ENCODE peak calls at places on chromosomes 5 and 9, in nine cellular contexts. G is GM20000; L is cardiac muscle cell; D is H54; R is type B pancreatic cell; X is KG1; I is AG20443; Y is stimulated activated CD8-positive, alpha-beta memory T cell treated with anti-CD3 and anti-CD28 coated beads, Interleukin-7, amount 100 ng/mL, for 48 hours; S is dermis microvascular lymphatic vessel endothelial cell. A is an unnamed sample.

GRCh38 chr5:66989286-66989685 is 207.3 kb downstream of the CD180 start:
- DNase-seq in I (no peak), Y (no peak), L (peak; percentile 47), D (no peak), R (no peak), G (no peak), S (no peak), X (no peak), A (peak; percentile 51)

GRCh38 chr5:6819521-6819920 is 106.3 kb downstream of the TENT4A start:
- DNase-seq in G (no peak), Y (no peak), X (no peak), S (no peak), D (no peak), L (peak; percentile 10), I (no peak), R (no peak), A (no peak)

GRCh38 chr9:91071185-91071990 is 269.8 kb downstream of the SYK start:
- DNase-seq in X (no peak), D (peak; percentile 83), G (no peak), S (no peak), R (no peak), L (no peak), Y (peak; percentile 85), I (peak; percentile 83), A (peak; percentile 99)

GRCh38 chr9:136722093-136722968 is 10.0 kb downstream of the DIPK1B start:
- DNase-seq in R (no peak), S (no peak), L (no peak), X (no peak), I (no peak), G (no peak), Y (no peak), D (no peak), A (no peak)

GRCh38 chr9:6900440-6900883 is 142.7 kb downstream of the KDM4C start:
- DNase-seq in G (no peak), S (no peak), R (no peak), I (no peak), L (no peak), Y (no peak), X (no peak), D (no peak), A (no peak)

GRCh38 chr9:92642041-92642451 is 27.9 kb downstream of the IPPK start:
- DNase-seq in Y (no peak), X (no peak), G (no peak), L (no peak), S (no peak), R (peak; percentile 62), D (no peak), I (no peak), A (no peak)

GRCh38 chr9:98933185-98933584 is 10.5 kb upstream of the COL15A1 start:
- DNase-seq in L (no peak), G (no peak), S (no peak), R (no peak), Y (no peak), D (no peak), I (no peak), X (no peak), A (no peak)

GRCh38 chr9:100087218-100087617 is 11.6 kb downstream of the ERP44 start:
- DNase-seq in I (no peak), Y (no peak), L (no peak), X (no peak), D (no peak), G (no peak), R (no peak), S (no peak), A (peak; percentile 65)

GRCh38 chr5:141821430-141821925 is 56.7 kb downstream of the PCDH1 start:
- DNase-seq in I (peak; percentile 89), L (peak; percentile 35), Y (no peak), R (no peak), X (no peak), S (peak; percentile 17), D (peak; percentile 52), G (no peak), A (peak; percentile 94)

GRCh38 chr5:68074048-68074632 is 141.4 kb upstream of the PIK3R1 start:
- DNase-seq in G (no peak), L (no peak), R (no peak), X (no peak), Y (no peak), D (no peak), S (no peak), I (no peak), A (no peak)

GRCh38 chr5:33275921-33276705 is 164.7 kb upstream of the TARS1 start:
- DNase-seq in R (no peak), I (peak; percentile 49), G (no peak), S (peak; percentile 48), Y (no peak), L (no peak), D (no peak), X (peak; percentile 16), A (peak; percentile 3)

GRCh38 chr5:149664666-149665415 is 65.3 kb upstream of the PPARGC1B start:
- DNase-seq in Y (no peak), S (no peak), I (no peak), L (no peak), G (no peak), R (peak; percentile 53), X (no peak), D (no peak), A (no peak)

GRCh38 chr5:142792012-142792864 is 22.1 kb downstream of the ARHGAP26 start:
- DNase-seq in Y (no peak), D (no peak), R (no peak), G (no peak), X (no peak), I (no peak), S (no peak), L (no peak), A (no peak)

GRCh38 chr5:65506961-65507360 is 25.2 kb upstream of the ADAMTS6 start:
- DNase-seq in S (no peak), R (no peak), X (no peak), L (no peak), Y (no peak), G (no peak), I (peak; percentile 75), D (no peak), A (peak; percentile 65)

GRCh38 chr5:123091258-123091987 is 2.4 kb downstream of the PRDM6 start:
- DNase-seq in S (no peak), D (no peak), R (no peak), I (no peak), L (no peak), X (no peak), G (peak; percentile 34), Y (no peak), A (peak; percentile 15)

GRCh38 chr5:116454417-116454927 is 120.2 kb downstream of the SEMA6A start:
- DNase-seq in D (no peak), I (peak; percentile 88), R (no peak), L (no peak), X (no peak), G (peak; percentile 77), S (no peak), Y (no peak), A (peak; percentile 92)

GRCh38 chr5:168712280-168712924 is 133.2 kb upstream of the PANK3 start:
- DNase-seq in L (no peak), I (peak; percentile 93), Y (no peak), S (peak; percentile 7), G (no peak), D (peak; percentile 85), R (peak; percentile 34), X (no peak), A (peak; percentile 97)

GRCh38 chr9:4152201-4152600 is 147.7 kb downstream of the GLIS3 start:
- DNase-seq in S (no peak), G (no peak), I (no peak), D (no peak), L (no peak), Y (no peak), R (no peak), X (no peak), A (no peak)

GRCh38 chr9:99040254-99040653 is 64.7 kb upstream of the TGFBR1 start:
- DNase-seq in S (no peak), R (no peak), G (no peak), I (no peak), D (no peak), L (no peak), X (no peak), Y (no peak), A (no peak)

GRCh38 chr5:148984333-148984732 is 78.5 kb downstream of the SH3TC2 start:
- DNase-seq in G (no peak), I (no peak), D (no peak), L (no peak), R (no peak), X (no peak), Y (no peak), S (no peak), A (peak; percentile 76)

GRCh38 chr9:133700861-133701320 is 37.3 kb downstream of the SARDH start:
- DNase-seq in S (peak; percentile 4), G (no peak), Y (no peak), L (no peak), D (no peak), X (no peak), R (no peak), I (no peak), A (no peak)

GRCh38 chr9:69218166-69218565 is 44.1 kb downstream of the TJP2 start:
- DNase-seq in S (no peak), G (no peak), D (no peak), X (no peak), Y (no peak), R (no peak), L (no peak), I (no peak), A (no peak)

GRCh38 chr5:30156156-30156555 is 1037.3 kb upstream of the CDH6 start:
- DNase-seq in Y (no peak), G (no peak), S (no peak), L (no peak), I (no peak), X (no peak), D (no peak), R (no peak), A (no peak)

GRCh38 chr9:15735083-15735974 is 182.5 kb downstream of the CCDC171 start:
- DNase-seq in S (no peak), X (no peak), I (peak; percentile 61), G (no peak), D (peak; percentile 24), Y (no peak), R (no peak), L (no peak), A (peak; percentile 94)

GRCh38 chr9:88310310-88310980 is 77.8 kb upstream of the SPIN1 start:
- DNase-seq in X (no peak), I (no peak), Y (no peak), R (no peak), G (no peak), S (no peak), D (no peak), L (no peak), A (peak; percentile 16)

GRCh38 chr9:34145165-34145564 is 18.7 kb upstream of the DCAF12 start:
- DNase-seq in I (no peak), L (no peak), S (no peak), X (no peak), G (no peak), D (peak; percentile 55), Y (no peak), R (no peak), A (peak; percentile 24)

GRCh38 chr9:13963005-13963653 is 350.8 kb downstream of the NFIB start:
- DNase-seq in D (no peak), Y (no peak), I (no peak), R (no peak), X (no peak), L (no peak), S (no peak), G (no peak), A (no peak)

GRCh38 chr9:98530275-98530674 is 178.5 kb downstream of the GABBR2 start:
- DNase-seq in S (no peak), Y (no peak), I (no peak), R (no peak), G (no peak), L (no peak), D (no peak), X (no peak), A (no peak)

GRCh38 chr5:54257366-54258118 is 52.8 kb downstream of the ARL15 start:
- DNase-seq in S (no peak), X (no peak), I (no peak), Y (no peak), G (no peak), D (no peak), L (no peak), R (no peak), A (peak; percentile 29)

GRCh38 chr5:83077662-83078261 is 415 bp downstream of the XRCC4 start:
- DNase-seq in R (no peak), X (peak; percentile 95), D (no peak), G (no peak), Y (no peak), I (no peak), L (peak; percentile 14), S (peak; percentile 2), A (peak; percentile 31)

GRCh38 chr9:129596541-129597328 is 24.2 kb downstream of the C9orf50 start:
- DNase-seq in X (no peak), D (no peak), Y (no peak), G (no peak), L (peak; percentile 73), R (no peak), S (no peak), I (peak; percentile 66), A (peak; percentile 73)

A was measured in IMR-90.